ENCODE peak calls at places on chromosomes 3 and 15, in seven cellular contexts. C, Z, T, E, J, N and K are unnamed samples.

GRCh38 chr15:83105450-83105849 is 2.0 kb upstream of the TM6SF1 start:
- DNase-seq in E (no peak), C (no peak), N (no peak), T (no peak), J (no peak), Z (no peak), K (no peak)

GRCh38 chr3:108879915-108880314 is 57.3 kb downstream of the TRAT1 start:
- DNase-seq in J (peak; percentile 25), N (no peak), E (no peak), C (no peak), Z (no peak), T (no peak), K (no peak)

GRCh38 chr3:134331811-134332199 is 42.4 kb downstream of the AMOTL2 start:
- DNase-seq in E (no peak), C (no peak), T (no peak), Z (no peak), J (peak; percentile 54), N (no peak), K (no peak)

GRCh38 chr15:70100495-70101331 is 3.0 kb upstream of the TLE3 start:
- DNase-seq in J (peak; percentile 50), C (peak; percentile 59), N (peak; percentile 47), Z (peak; percentile 75), T (peak; percentile 68), E (no peak), K (peak; percentile 77)

GRCh38 chr15:33048255-33048654 is 146.3 kb downstream of the FMN1 start:
- DNase-seq in Z (no peak), T (peak; percentile 41), N (no peak), C (no peak), J (peak; percentile 24), E (no peak), K (no peak)

GRCh38 chr15:66786708-66787471 is 84.9 kb downstream of the SMAD6 start:
- DNase-seq in N (no peak), J (no peak), T (no peak), Z (no peak), C (no peak), E (no peak), K (no peak)

GRCh38 chr3:13879102-13879945 is 547 bp downstream of the WNT7A start:
- DNase-seq in E (no peak), C (no peak), Z (no peak), J (no peak), N (no peak), T (no peak), K (no peak)

GRCh38 chr3:172034786-172035685 is 4.3 kb upstream of the FNDC3B start:
- DNase-seq in N (peak; percentile 42), Z (no peak), T (peak; percentile 49), C (no peak), J (peak; percentile 32), E (no peak), K (no peak)

GRCh38 chr3:149615731-149616221 is 42.0 kb downstream of the WWTR1 start:
- DNase-seq in T (no peak), J (no peak), N (no peak), Z (no peak), E (no peak), C (peak; percentile 69), K (no peak)

DNA sequence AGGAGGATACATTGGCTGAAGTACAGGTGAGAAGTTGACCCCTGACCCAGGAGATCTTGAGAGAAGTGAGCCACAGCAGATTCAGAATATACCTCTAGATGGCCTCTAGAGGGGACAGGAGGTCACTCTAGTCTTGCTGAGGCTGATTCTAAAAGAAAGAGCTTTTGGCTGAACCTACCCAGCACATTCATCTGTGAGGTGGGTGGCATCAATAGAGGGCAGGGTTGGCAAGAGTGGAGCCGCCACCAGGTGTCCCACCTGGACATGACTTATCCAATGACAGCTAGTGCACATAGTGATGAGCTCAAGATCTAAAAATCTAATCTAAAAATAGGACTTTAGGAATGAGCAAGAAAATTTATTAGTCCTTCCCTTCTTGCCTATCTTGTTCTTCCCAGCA is 51.6 kb downstream of the CYP19A1 start:
- DNase-seq in N (no peak), C (no peak), E (no peak), Z (no peak), J (peak; percentile 33), T (no peak), K (no peak)
- TF ChIP-seq CTCF in N (no peak), C (no peak), E (peak; percentile 16), Z (no peak), J (no peak), T (no peak), K (no peak)

GRCh38 chr3:50518441-50518840 is 15.0 kb upstream of the CACNA2D2 start:
- DNase-seq in J (no peak), E (no peak), C (no peak), T (no peak), Z (no peak), N (no peak), K (no peak)

GRCh38 chr3:50520849-50521248 is 17.4 kb upstream of the CACNA2D2 start:
- DNase-seq in T (no peak), E (no peak), N (no peak), J (no peak), Z (no peak), C (no peak), K (no peak)

GRCh38 chr3:50523170-50523865 is 19.9 kb upstream of the CACNA2D2 start:
- DNase-seq in T (no peak), E (no peak), J (no peak), C (no peak), N (peak; percentile 28), Z (no peak), K (no peak)

GRCh38 chr3:50519471-50520089 is 16.1 kb upstream of the CACNA2D2 start:
- DNase-seq in T (peak; percentile 70), C (peak; percentile 21), J (peak; percentile 57), E (no peak), Z (peak; percentile 73), N (peak; percentile 79), K (peak; percentile 58)

GRCh38 chr3:50521572-50521971 is 18.1 kb upstream of the CACNA2D2 start:
- DNase-seq in J (no peak), Z (no peak), T (no peak), E (no peak), N (no peak), C (no peak), K (no peak)
- H3K27ac ChIP-seq in J (no peak overlapping the region), Z (no peak overlapping the region), T (no peak overlapping the region), E (no peak overlapping the region), N (no peak overlapping the region), C (no peak overlapping the region), K (no peak overlapping the region)

DNA sequence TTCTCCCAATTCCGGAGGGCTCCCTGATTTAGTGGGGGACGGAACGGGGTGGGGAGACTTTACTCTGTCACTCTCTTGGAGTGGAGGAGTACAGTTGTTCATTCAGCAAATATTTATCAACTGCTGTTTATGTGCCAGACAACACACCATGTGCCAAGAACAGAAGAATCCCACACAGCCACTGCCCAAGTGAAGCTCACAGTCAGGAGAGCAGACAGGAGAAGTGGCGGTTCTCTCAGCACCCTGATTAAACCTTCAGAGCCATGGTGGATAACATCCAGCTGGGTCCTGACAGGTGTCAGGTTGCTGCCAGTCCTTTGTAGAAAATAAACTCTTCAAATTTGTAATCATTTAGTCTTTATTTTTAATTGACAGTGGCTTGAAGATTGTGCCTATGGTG is 63.2 kb downstream of the WNT5A start:
- DNase-seq in N (no peak), Z (no peak), T (no peak), J (no peak), C (no peak), E (no peak), K (no peak)
- H3K4me3 ChIP-seq in N (no peak overlapping the region), Z (no peak overlapping the region), T (no peak overlapping the region), J (no peak overlapping the region), C (no peak overlapping the region), E (no peak overlapping the region), K (no peak overlapping the region)

DNA sequence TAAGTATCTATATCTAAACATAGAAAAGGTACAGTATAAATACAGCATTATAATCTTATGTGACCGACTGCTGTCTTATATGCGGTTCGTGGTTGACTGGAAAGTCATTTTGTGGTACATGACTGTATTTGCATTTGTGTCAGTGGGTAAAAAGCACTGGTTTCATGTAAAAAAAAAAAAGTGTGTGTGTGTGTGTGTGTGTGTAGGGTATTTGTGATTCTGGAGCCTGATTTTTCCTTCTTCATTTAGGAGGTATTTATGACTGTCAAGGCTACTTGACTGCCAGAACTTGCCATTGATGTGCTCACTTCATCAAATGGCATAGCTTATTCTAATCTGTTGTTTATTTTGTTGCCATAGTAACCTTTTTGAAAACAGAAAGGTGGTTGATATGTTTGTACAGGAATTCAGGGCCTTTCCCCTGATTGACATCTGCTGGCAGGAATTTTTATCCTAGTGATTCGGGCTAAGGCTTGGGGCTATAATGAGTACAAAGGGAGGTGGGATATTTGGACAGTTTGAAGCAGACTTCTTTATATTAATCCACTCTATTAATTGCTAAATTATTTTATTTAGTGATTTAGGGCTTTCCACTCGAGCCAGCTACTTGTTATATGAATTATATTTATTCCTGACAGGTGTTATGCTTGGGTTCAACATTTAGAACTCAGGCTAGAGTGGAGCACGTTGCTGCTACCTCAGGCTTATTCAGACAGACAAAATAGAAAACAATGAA is 63.4 kb downstream of the AKAP13 start:
- DNase-seq in Z (no peak), C (peak; percentile 27), J (peak; percentile 82), T (peak; percentile 52), N (peak; percentile 56), E (no peak), K (no peak)
- TF ChIP-seq CTCF in Z (peak; percentile 5), C (peak; percentile 1), J (no peak), T (no peak), N (no peak), E (no peak), K (no peak)

DNA sequence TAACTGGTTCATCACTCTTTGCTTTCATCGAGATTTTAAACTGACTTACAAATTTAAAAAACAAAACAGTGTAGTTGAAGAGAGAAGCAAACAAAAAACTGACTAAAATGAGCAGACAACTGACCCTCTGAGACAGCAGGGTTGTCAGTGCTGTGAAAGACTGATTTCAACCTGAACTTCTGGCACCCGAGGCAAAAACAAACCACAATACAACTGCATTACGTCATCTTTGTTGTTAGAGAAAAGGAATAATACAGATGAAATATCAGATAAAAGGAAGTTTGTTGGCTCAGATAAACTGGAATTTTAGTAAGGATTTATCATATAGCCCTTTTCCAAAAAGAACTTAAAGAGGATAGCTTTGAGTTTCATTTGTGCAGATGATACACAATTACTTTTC is 51.1 kb downstream of the PARP15 start:
- DNase-seq in Z (no peak), T (no peak), C (peak; percentile 59), J (no peak), N (no peak), E (no peak), K (no peak)
- H3K27ac ChIP-seq in Z (no peak overlapping the region), T (no peak overlapping the region), C (no peak overlapping the region), J (no peak overlapping the region), N (no peak overlapping the region), E (no peak overlapping the region), K (no peak overlapping the region)

GRCh38 chr15:76337047-76337738 is 620 bp downstream of the ISL2 start:
- DNase-seq in Z (no peak), E (no peak), J (peak; percentile 41), N (no peak), T (peak; percentile 24), C (no peak), K (no peak)
- H3K4me3 ChIP-seq in Z (peak overlapping the region; percentile 39), E (no peak overlapping the region), J (peak overlapping the region; percentile 75), N (no peak overlapping the region), T (peak overlapping the region; percentile 77), C (no peak overlapping the region), K (peak overlapping the region; percentile 39)